ENCODE peak calls at places on chromosomes 13 and 19, in six cellular contexts. E, C, O, V, J and L are unnamed samples.

GRCh38 chr19:10104665-10105221 is 1.4 kb upstream of the PPAN start:
- DNase-seq in E (no peak), J (no peak), O (no peak), V (no peak), C (no peak), L (no peak)

GRCh38 chr13:26335158-26335557 is 81.2 kb downstream of the CDK8 start:
- DNase-seq in O (no peak), J (no peak), E (no peak), C (no peak), V (no peak), L (no peak)

GRCh38 chr13:39040206-39040605 is 1.9 kb downstream of the NHLRC3 start:
- DNase-seq in C (no peak), J (no peak), V (no peak), O (no peak), E (no peak), L (no peak)

GRCh38 chr13:43307921-43308433 is 284.6 kb downstream of the DNAJC15 start:
- DNase-seq in J (no peak), C (peak), V (peak), O (peak), E (no peak), L (no peak)

GRCh38 chr19:38304866-38305429 is 897 bp downstream of the C19orf33 start:
- DNase-seq in V (no peak), C (peak), E (no peak), J (no peak), O (no peak), L (peak)

GRCh38 chr19:4990306-4990705 is 21.4 kb downstream of the KDM4B start:
- DNase-seq in C (no peak), O (no peak), V (no peak), J (no peak), E (no peak), L (no peak)

GRCh38 chr19:2034729-2035589 is 16.1 kb downstream of the MKNK2 start:
- DNase-seq in V (peak), J (no peak), E (no peak), O (no peak), C (no peak), L (peak)

GRCh38 chr19:45976180-45976579 is 2.5 kb upstream of the NOVA2 start:
- DNase-seq in J (no peak), O (no peak), V (no peak), C (no peak), E (no peak), L (no peak)

GRCh38 chr13:30032263-30032662 is 181.8 kb upstream of the UBL3 start:
- DNase-seq in C (no peak), E (no peak), J (no peak), O (no peak), V (no peak), L (no peak)

GRCh38 chr13:24038846-24039330 is 121.6 kb upstream of the SPATA13 start:
- DNase-seq in C (no peak), V (no peak), E (peak), J (no peak), O (no peak), L (no peak)

GRCh38 chr13:69389899-69390298 is 717.7 kb upstream of the ATXN8OS start:
- DNase-seq in V (no peak), C (no peak), J (no peak), O (no peak), E (no peak), L (no peak)

GRCh38 chr13:109497917-109498316 is 288.5 kb downstream of the IRS2 start:
- DNase-seq in V (no peak), O (no peak), C (no peak), E (no peak), J (no peak), L (no peak)

GRCh38 chr19:14566712-14567077 is 5.2 kb downstream of the NDUFB7 start:
- DNase-seq in O (no peak), V (no peak), C (no peak), J (no peak), E (no peak), L (no peak)

GRCh38 chr13:44734204-44734707 is 158.1 kb upstream of the TSC22D1 start:
- DNase-seq in C (peak), J (peak), V (no peak), O (no peak), E (no peak), L (no peak)

GRCh38 chr19:5035817-5036732 is 67.2 kb downstream of the KDM4B start:
- DNase-seq in E (peak), C (no peak), O (no peak), V (no peak), J (no peak), L (no peak)

GRCh38 chr19:3867971-3868769 is 668 bp downstream of the ZFR2 start:
- DNase-seq in O (no peak), V (no peak), J (no peak), E (no peak), C (no peak), L (no peak)

GRCh38 chr13:53045110-53045509 is 16.5 kb downstream of the OLFM4 start:
- DNase-seq in O (no peak), E (no peak), C (no peak), V (no peak), J (no peak), L (peak)

GRCh38 chr19:16141043-16141442 is 2.4 kb upstream of the HSH2D start:
- DNase-seq in O (no peak), J (no peak), C (no peak), E (no peak), V (no peak), L (no peak)

GRCh38 chr19:17326595-17326966 is 8.1 kb downstream of the ANO8 start:
- DNase-seq in C (no peak), V (no peak), J (no peak), E (no peak), O (no peak), L (no peak)

GRCh38 chr13:28505543-28506135 is 10.7 kb upstream of the FLT1 start:
- DNase-seq in E (no peak), C (no peak), V (no peak), O (no peak), J (no peak), L (no peak)

GRCh38 chr13:31920301-31920818 is 111.2 kb upstream of the FRY start:
- DNase-seq in O (no peak), E (peak), C (no peak), J (no peak), V (no peak), L (no peak)

GRCh38 chr13:108705031-108705430 is 75.6 kb downstream of the MYO16 start:
- DNase-seq in J (no peak), E (no peak), O (no peak), C (no peak), V (no peak), L (no peak)

GRCh38 chr19:17370026-17370587 is 7.0 kb downstream of the PLVAP start:
- DNase-seq in C (no peak), O (no peak), E (no peak), V (peak), J (no peak), L (peak)

GRCh38 chr13:45367995-45368394 is 27.0 kb upstream of the TPT1 start:
- DNase-seq in C (no peak), J (no peak), V (no peak), O (no peak), E (no peak), L (no peak)

GRCh38 chr19:19661675-19662251 is 1.7 kb downstream of the ATP13A1 start:
- DNase-seq in E (no peak), O (peak), C (no peak), V (peak), J (no peak), L (no peak)

GRCh38 chr19:45294291-45295029 is 28.2 kb downstream of the CKM start:
- DNase-seq in E (peak), V (no peak), J (no peak), O (no peak), C (no peak), L (no peak)

GRCh38 chr13:79593611-79594275 is 112.8 kb downstream of the NDFIP2 start:
- DNase-seq in E (no peak), J (no peak), V (no peak), C (no peak), O (no peak), L (no peak)

GRCh38 chr13:109744512-109745051 is 41.8 kb downstream of the IRS2 start:
- DNase-seq in J (no peak), E (no peak), O (no peak), V (no peak), C (no peak), L (peak)

GRCh38 chr19:14758816-14759215 is 19.5 kb downstream of the ADGRE2 start:
- DNase-seq in J (no peak), O (no peak), V (no peak), E (no peak), C (peak), L (no peak)

GRCh38 chr13:40509876-40510275 is 156.6 kb downstream of the FOXO1 start:
- DNase-seq in E (no peak), V (no peak), J (no peak), C (no peak), O (no peak), L (no peak)

GRCh38 chr13:36382030-36382429 is 35.8 kb upstream of the SPART start:
- DNase-seq in J (no peak), E (no peak), O (no peak), V (no peak), C (no peak), L (no peak)

GRCh38 chr13:77521595-77522367 is 13.7 kb upstream of the SCEL start:
- DNase-seq in J (no peak), E (no peak), C (no peak), O (no peak), V (no peak), L (no peak)

GRCh38 chr19:31670931-31671330 is 321.7 kb upstream of the TSHZ3 start:
- DNase-seq in E (no peak), C (no peak), V (no peak), J (no peak), O (no peak), L (no peak)

GRCh38 chr13:79810018-79810417 is 329.1 kb downstream of the NDFIP2 start:
- DNase-seq in V (no peak), J (no peak), C (no peak), E (no peak), O (no peak), L (no peak)

GRCh38 chr19:7554990-7555864 is 19.7 kb downstream of the PNPLA6 start:
- DNase-seq in J (no peak), V (no peak), C (no peak), O (no peak), E (no peak), L (no peak)

GRCh38 chr19:1140272-1140671 is 33.8 kb downstream of the SBNO2 start:
- DNase-seq in E (no peak), C (no peak), J (no peak), V (no peak), O (no peak), L (no peak)

GRCh38 chr19:4508698-4509097 is 9.6 kb downstream of the PLIN4 start:
- DNase-seq in J (no peak), C (no peak), E (no peak), V (no peak), O (no peak), L (peak)

GRCh38 chr13:110507678-110508381 is 53.7 kb downstream of the RAB20 start:
- DNase-seq in J (no peak), V (no peak), E (no peak), O (no peak), C (peak), L (no peak)

GRCh38 chr19:1661995-1662394 is 9.6 kb upstream of the TCF3 start:
- DNase-seq in O (no peak), V (no peak), C (no peak), J (no peak), E (no peak), L (no peak)

GRCh38 chr13:49240017-49240416 is 7.7 kb upstream of the CDADC1 start:
- DNase-seq in J (peak), O (no peak), V (no peak), E (no peak), C (no peak), L (peak)